ENCODE peak calls at places on chromosomes 11 and 22, in nine cellular contexts. G is MM.1S, N is Peyer's patch, H is cardiac muscle cell, Q is PC-3, K is AG04450, O is fibroblast of mammary gland, B is A549, P is IMR-90. M is an unnamed sample.

GRCh38 chr11:31325162-31325561 is 44.4 kb downstream of the DCDC1 start:
- DNase-seq in O (peak), P (peak), B (peak), Q (peak), K (no peak), G (no peak), H (peak), N (no peak), M (peak)

GRCh38 chr11:123195182-123196059 is at the start of gene CLMP:
- DNase-seq in O (peak), K (no peak), B (no peak), H (peak), Q (peak), G (no peak), P (peak), N (no peak), M (peak)

GRCh38 chr22:49691256-49691655 is 136.4 kb downstream of the BRD1 start:
- DNase-seq in H (no peak), N (no peak), P (no peak), Q (no peak), B (no peak), O (no peak), G (no peak), K (no peak), M (no peak)

GRCh38 chr11:125464266-125464662 is 31.8 kb downstream of the FEZ1 start:
- DNase-seq in H (peak), N (no peak), K (no peak), B (peak), Q (peak), O (peak), G (no peak), P (peak), M (peak)

GRCh38 chr11:126133902-126134301 is 71.2 kb upstream of the CDON start:
- DNase-seq in K (no peak), P (no peak), N (no peak), G (no peak), O (no peak), B (no peak), H (no peak), Q (no peak), M (no peak)

GRCh38 chr11:1825039-1825740 is 9.6 kb upstream of the SYT8 start:
- DNase-seq in P (no peak), N (peak), Q (no peak), G (peak), O (no peak), H (peak), K (no peak), B (peak), M (peak)

GRCh38 chr11:69950120-69950519 is 128.0 kb upstream of the ANO1 start:
- DNase-seq in N (no peak), H (no peak), P (peak), Q (peak), G (no peak), O (peak), K (no peak), B (peak), M (peak)

GRCh38 chr11:103433380-103433779 is 324.2 kb downstream of the DYNC2H1 start:
- DNase-seq in N (no peak), P (peak), K (peak), O (peak), Q (peak), B (peak), G (no peak), H (peak), M (peak)

GRCh38 chr11:119175493-119176077 is 7.1 kb downstream of the NLRX1 start:
- DNase-seq in P (peak), G (no peak), Q (peak), B (no peak), H (peak), N (no peak), O (peak), K (no peak), M (peak)

GRCh38 chr22:17486313-17486712 is 77.0 kb upstream of the SLC25A18 start:
- DNase-seq in P (no peak), O (no peak), Q (no peak), N (no peak), H (no peak), K (no peak), G (no peak), B (peak), M (no peak)

GRCh38 chr22:37334461-37334858 is 52.2 kb downstream of the CYTH4 start:
- DNase-seq in P (no peak), K (no peak), Q (peak), O (no peak), G (no peak), B (no peak), H (no peak), N (no peak), M (no peak)

GRCh38 chr11:67468056-67468455 is 995 bp downstream of the TMEM134 start:
- DNase-seq in H (no peak), O (no peak), N (peak), K (no peak), P (no peak), Q (peak), G (no peak), B (no peak), M (no peak)

GRCh38 chr22:48089601-48090331 is 1327.3 kb downstream of the TBC1D22A start:
- DNase-seq in G (no peak), Q (peak), O (peak), B (no peak), K (no peak), P (no peak), N (peak), H (peak), M (peak)

GRCh38 chr11:129894281-129895125 is 875 bp downstream of the NFRKB start:
- DNase-seq in G (peak), O (no peak), N (no peak), P (peak), B (no peak), H (peak), Q (peak), K (no peak), M (peak)

GRCh38 chr11:34075178-34075820 is 23.8 kb downstream of the CAPRIN1 start:
- DNase-seq in B (no peak), K (no peak), Q (peak), O (peak), G (no peak), N (no peak), H (peak), P (peak), M (peak)

GRCh38 chr11:59255281-59255680 is 42.6 kb upstream of the MPEG1 start:
- DNase-seq in O (no peak), P (no peak), N (no peak), Q (peak), K (no peak), H (no peak), B (no peak), G (no peak), M (no peak)

GRCh38 chr11:46367244-46367915 is 14.1 kb upstream of the MDK start:
- DNase-seq in O (peak), H (peak), N (peak), P (peak), G (no peak), K (no peak), Q (peak), B (peak), M (peak)

GRCh38 chr11:18706330-18707243 is 8.0 kb downstream of the TMEM86A start:
- DNase-seq in H (peak), P (no peak), O (peak), B (no peak), Q (no peak), K (no peak), G (no peak), N (peak), M (peak)

GRCh38 chr11:19714387-19715363 is 2.0 kb downstream of the NAV2 start:
- DNase-seq in G (no peak), H (peak), Q (peak), B (peak), N (no peak), P (peak), K (peak), O (peak), M (peak)
- TF ChIP-seq CTCF in G (no peak), H (no peak), Q (no peak), B (no peak), N (no peak), P (peak), K (no peak), O (no peak), M (peak)

GRCh38 chr11:89477175-89477574 is 14.0 kb downstream of the NOX4 start:
- DNase-seq in B (peak), Q (peak), O (no peak), K (no peak), N (no peak), H (no peak), G (no peak), P (no peak), M (no peak)
- TF ChIP-seq CTCF in B (no peak), Q (peak), O (no peak), K (no peak), N (no peak), H (no peak), G (no peak), P (no peak), M (no peak)

GRCh38 chr22:39135092-39135896 is 17.2 kb downstream of the CBX7 start:
- DNase-seq in O (no peak), N (peak), K (no peak), B (peak), Q (peak), H (peak), P (no peak), G (no peak), M (peak)
- TF ChIP-seq CTCF in O (peak), N (no peak), K (peak), B (peak), Q (peak), H (peak), P (peak), G (peak), M (peak)

DNA sequence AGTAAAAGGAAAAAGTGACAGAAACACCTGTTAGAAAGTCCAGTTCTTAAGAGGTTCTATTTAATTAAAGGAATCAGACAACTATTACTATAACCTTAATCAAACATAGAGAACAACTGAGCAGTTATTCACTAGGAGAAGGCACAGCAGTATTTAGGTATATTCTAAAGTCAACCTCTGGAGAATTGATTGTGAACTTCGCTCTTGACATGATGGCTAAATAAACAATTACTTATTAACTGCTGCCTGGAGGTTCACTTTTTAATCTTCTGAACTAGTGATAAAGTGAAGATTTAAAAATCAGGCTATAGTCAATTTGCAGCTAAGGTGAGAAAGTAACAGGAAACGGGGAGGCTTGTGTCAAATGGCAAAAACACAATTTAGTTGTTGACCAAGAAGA is 557.3 kb downstream of the FAM181B start:
- DNase-seq in Q (no peak), N (no peak), H (no peak), O (no peak), G (no peak), P (no peak), K (no peak), B (no peak), M (no peak)
- TF ChIP-seq CTCF in Q (no peak), N (no peak), H (no peak), O (no peak), G (no peak), P (no peak), K (no peak), B (no peak), M (no peak)

GRCh38 chr11:131468565-131468964 is 98.2 kb downstream of the NTM start:
- DNase-seq in Q (no peak), O (peak), H (peak), N (no peak), G (no peak), K (no peak), P (no peak), B (no peak), M (peak)
- TF ChIP-seq CTCF in Q (no peak), O (no peak), H (no peak), N (no peak), G (no peak), K (no peak), P (no peak), B (no peak), M (no peak)

DNA sequence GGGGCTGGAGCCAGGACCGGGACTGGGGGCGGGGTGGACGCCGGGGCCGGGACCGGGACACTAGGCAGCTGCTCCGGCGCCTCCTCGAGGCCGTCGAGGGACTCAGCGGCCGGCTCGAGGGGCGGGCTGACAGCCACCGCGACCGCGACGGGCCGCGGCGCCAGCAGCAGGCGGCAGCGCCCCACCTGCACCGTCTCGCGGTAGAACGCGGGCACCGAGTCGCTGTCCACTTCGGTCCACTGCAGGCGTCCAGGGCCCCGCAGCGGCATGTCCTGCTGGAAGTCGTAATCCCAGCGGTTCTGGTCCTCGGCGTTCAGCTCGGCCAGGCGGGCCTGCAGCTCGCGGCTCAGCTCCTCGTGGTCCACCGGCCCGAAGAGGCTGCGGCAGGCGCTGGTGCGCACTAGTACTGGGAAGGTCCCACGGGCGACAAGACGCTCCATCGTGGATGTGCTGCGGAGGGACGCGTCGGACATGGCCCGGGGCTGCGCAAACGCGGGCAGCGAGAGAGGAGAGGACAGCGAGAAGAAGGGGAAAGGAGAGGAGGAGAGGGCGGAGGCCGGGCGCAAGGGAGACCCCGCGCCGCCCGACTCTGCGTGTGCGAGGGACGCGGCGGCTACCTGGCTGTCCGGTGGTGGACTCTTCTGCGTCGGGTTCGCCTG is 429 bp downstream of the CDKN1C start:
- DNase-seq in O (peak), H (peak), B (peak), Q (peak), N (peak), G (peak), K (no peak), P (peak), M (peak)
- TF ChIP-seq CTCF in O (no peak), H (peak), B (peak), Q (peak), N (no peak), G (peak), K (no peak), P (peak), M (no peak)

GRCh38 chr11:81197396-81197795 is 1536.3 kb downstream of the FAM181B start:
- DNase-seq in P (no peak), N (no peak), K (no peak), G (no peak), Q (no peak), H (no peak), O (no peak), B (no peak), M (no peak)
- TF ChIP-seq CTCF in P (no peak), N (no peak), K (no peak), G (no peak), Q (no peak), H (no peak), O (no peak), B (no peak), M (no peak)

GRCh38 chr11:64923944-64924909 is at the start of gene PPP2R5B:
- DNase-seq in H (peak), Q (peak), P (peak), G (peak), B (peak), K (peak), O (peak), N (peak), M (peak)
- TF ChIP-seq CTCF in H (no peak), Q (no peak), P (no peak), G (no peak), B (no peak), K (no peak), O (no peak), N (peak), M (no peak)

GRCh38 chr11:92216789-92217188 is 7.8 kb upstream of the FAT3 start:
- DNase-seq in H (no peak), O (no peak), Q (no peak), G (no peak), N (no peak), K (no peak), B (no peak), P (no peak), M (no peak)

GRCh38 chr11:92212530-92212929 is 12.1 kb upstream of the FAT3 start:
- DNase-seq in H (no peak), G (no peak), O (no peak), Q (no peak), P (no peak), N (no peak), K (no peak), B (no peak), M (no peak)

GRCh38 chr11:92206441-92206840 is 18.2 kb upstream of the FAT3 start:
- DNase-seq in B (no peak), Q (no peak), H (no peak), G (no peak), P (no peak), K (no peak), N (no peak), O (no peak), M (no peak)

GRCh38 chr11:92211576-92212167 is 12.9 kb upstream of the FAT3 start:
- DNase-seq in K (peak), O (peak), H (peak), G (no peak), P (peak), Q (peak), B (peak), N (no peak), M (peak)
- TF ChIP-seq CTCF in K (peak), O (peak), H (peak), G (no peak), P (peak), Q (peak), B (peak), N (no peak), M (peak)

GRCh38 chr11:92225563-92226308 is 1.1 kb downstream of the FAT3 start:
- DNase-seq in O (no peak), P (no peak), B (no peak), Q (no peak), G (no peak), H (peak), K (no peak), N (no peak), M (no peak)
- TF ChIP-seq CTCF in O (no peak), P (no peak), B (no peak), Q (no peak), G (no peak), H (no peak), K (no peak), N (no peak), M (peak)

M was measured in choroid plexus epithelial cell.